ENCODE peak calls at places on chromosomes 7 and 10, in six cellular contexts. One of them, this sample, is unnamed.
A peak's percentile ranks its signal among the peaks of the same experiment; 100 is the strongest.

GRCh38 chr7:30224511-30225031 is 59.8 kb upstream of the ZNRF2 start:
- DNase-seq in IMR-90: peak; percentile 30
- DNase-seq in mesendoderm: no peak
- DNase-seq in neuronal stem cell: no peak
- DNase-seq in H9: no peak
- DNase-seq in mesenchymal stem cell: peak; percentile 75
- DNase-seq in this sample: no peak

GRCh38 chr7:27427416-27427815 is 184.8 kb downstream of the EVX1 start:
- DNase-seq in IMR-90: no peak
- DNase-seq in mesendoderm: no peak
- DNase-seq in neuronal stem cell: no peak
- DNase-seq in H9: no peak
- DNase-seq in mesenchymal stem cell: no peak
- DNase-seq in this sample: no peak

GRCh38 chr10:117186832-117187615 is 10.3 kb upstream of the KCNK18 start:
- DNase-seq in IMR-90: peak; percentile 7
- DNase-seq in mesendoderm: peak; percentile 62
- DNase-seq in neuronal stem cell: no peak
- DNase-seq in H9: no peak
- DNase-seq in mesenchymal stem cell: no peak
- DNase-seq in this sample: no peak

GRCh38 chr7:158658475-158658874 is 46.1 kb downstream of the NCAPG2 start:
- DNase-seq in IMR-90: no peak
- DNase-seq in mesendoderm: no peak
- DNase-seq in neuronal stem cell: no peak
- DNase-seq in H9: no peak
- DNase-seq in mesenchymal stem cell: no peak
- DNase-seq in this sample: no peak

GRCh38 chr10:3263082-3263481 is 90.5 kb upstream of the PITRM1 start:
- DNase-seq in IMR-90: no peak
- DNase-seq in mesendoderm: no peak
- DNase-seq in neuronal stem cell: no peak
- DNase-seq in H9: no peak
- DNase-seq in mesenchymal stem cell: no peak
- DNase-seq in this sample: no peak

GRCh38 chr7:112869111-112869774 is 79.0 kb upstream of the TMEM168 start:
- DNase-seq in IMR-90: peak; percentile 28
- DNase-seq in mesendoderm: peak; percentile 86
- DNase-seq in neuronal stem cell: peak; percentile 20
- DNase-seq in H9: peak; percentile 82
- DNase-seq in mesenchymal stem cell: peak; percentile 52
- DNase-seq in this sample: peak; percentile 81

GRCh38 chr7:129393255-129393654 is 41.0 kb upstream of the STRIP2 start:
- DNase-seq in IMR-90: no peak
- DNase-seq in mesendoderm: no peak
- DNase-seq in neuronal stem cell: no peak
- DNase-seq in H9: no peak
- DNase-seq in mesenchymal stem cell: no peak
- DNase-seq in this sample: no peak

GRCh38 chr7:100122067-100122466 is 2.6 kb downstream of the CNPY4 start:
- DNase-seq in IMR-90: no peak
- DNase-seq in mesendoderm: no peak
- DNase-seq in neuronal stem cell: no peak
- DNase-seq in H9: no peak
- DNase-seq in mesenchymal stem cell: no peak
- DNase-seq in this sample: no peak

GRCh38 chr10:117488004-117488403 is 54.5 kb upstream of the EMX2 start:
- DNase-seq in IMR-90: no peak
- DNase-seq in mesendoderm: no peak
- DNase-seq in neuronal stem cell: no peak
- DNase-seq in H9: no peak
- DNase-seq in mesenchymal stem cell: no peak
- DNase-seq in this sample: no peak

GRCh38 chr10:121042342-121042741 is 191.2 kb downstream of the WDR11 start:
- DNase-seq in IMR-90: no peak
- DNase-seq in mesendoderm: no peak
- DNase-seq in neuronal stem cell: no peak
- DNase-seq in H9: no peak
- DNase-seq in mesenchymal stem cell: no peak
- DNase-seq in this sample: no peak

GRCh38 chr7:132393789-132394261 is 182.4 kb downstream of the PLXNA4 start:
- DNase-seq in IMR-90: no peak
- DNase-seq in mesendoderm: no peak
- DNase-seq in neuronal stem cell: no peak
- DNase-seq in H9: no peak
- DNase-seq in mesenchymal stem cell: no peak
- DNase-seq in this sample: no peak

GRCh38 chr10:79488303-79488702 is 24.0 kb upstream of the EIF5AL1 start:
- DNase-seq in IMR-90: peak; percentile 92
- DNase-seq in mesendoderm: peak; percentile 86
- DNase-seq in neuronal stem cell: no peak
- DNase-seq in H9: peak; percentile 36
- DNase-seq in mesenchymal stem cell: peak; percentile 94
- DNase-seq in this sample: no peak

GRCh38 chr10:28249512-28249911 is 53.4 kb downstream of the MPP7 start:
- DNase-seq in IMR-90: no peak
- DNase-seq in mesendoderm: no peak
- DNase-seq in neuronal stem cell: no peak
- DNase-seq in H9: no peak
- DNase-seq in mesenchymal stem cell: no peak
- DNase-seq in this sample: no peak

GRCh38 chr10:5545778-5546710 is 21.3 kb downstream of the CALML3 start:
- DNase-seq in IMR-90: peak; percentile 97
- DNase-seq in mesendoderm: no peak
- DNase-seq in neuronal stem cell: no peak
- DNase-seq in H9: no peak
- DNase-seq in mesenchymal stem cell: peak; percentile 93
- DNase-seq in this sample: no peak

GRCh38 chr7:1158203-1159126 is 1.5 kb downstream of the ZFAND2A start:
- DNase-seq in IMR-90: no peak
- DNase-seq in mesendoderm: no peak
- DNase-seq in neuronal stem cell: no peak
- DNase-seq in H9: no peak
- DNase-seq in mesenchymal stem cell: no peak
- DNase-seq in this sample: no peak
- H4K8ac ChIP-seq in IMR-90: peak overlapping the region; percentile 9
- H4K8ac ChIP-seq in mesendoderm: no peak overlapping the region
- H4K8ac ChIP-seq in neuronal stem cell: no peak overlapping the region
- H4K8ac ChIP-seq in H9: no peak overlapping the region
- H4K8ac ChIP-seq in mesenchymal stem cell: no peak overlapping the region
- H4K8ac ChIP-seq in this sample: peak overlapping the region; percentile 11

GRCh38 chr7:47496666-47497065 is 85.2 kb downstream of the TNS3 start:
- DNase-seq in IMR-90: no peak
- DNase-seq in mesendoderm: no peak
- DNase-seq in neuronal stem cell: no peak
- DNase-seq in H9: no peak
- DNase-seq in mesenchymal stem cell: no peak
- DNase-seq in this sample: no peak
- H4K8ac ChIP-seq in IMR-90: no peak overlapping the region
- H4K8ac ChIP-seq in mesendoderm: no peak overlapping the region
- H4K8ac ChIP-seq in neuronal stem cell: no peak overlapping the region
- H4K8ac ChIP-seq in H9: no peak overlapping the region
- H4K8ac ChIP-seq in mesenchymal stem cell: no peak overlapping the region
- H4K8ac ChIP-seq in this sample: peak overlapping the region; percentile 5

DNA sequence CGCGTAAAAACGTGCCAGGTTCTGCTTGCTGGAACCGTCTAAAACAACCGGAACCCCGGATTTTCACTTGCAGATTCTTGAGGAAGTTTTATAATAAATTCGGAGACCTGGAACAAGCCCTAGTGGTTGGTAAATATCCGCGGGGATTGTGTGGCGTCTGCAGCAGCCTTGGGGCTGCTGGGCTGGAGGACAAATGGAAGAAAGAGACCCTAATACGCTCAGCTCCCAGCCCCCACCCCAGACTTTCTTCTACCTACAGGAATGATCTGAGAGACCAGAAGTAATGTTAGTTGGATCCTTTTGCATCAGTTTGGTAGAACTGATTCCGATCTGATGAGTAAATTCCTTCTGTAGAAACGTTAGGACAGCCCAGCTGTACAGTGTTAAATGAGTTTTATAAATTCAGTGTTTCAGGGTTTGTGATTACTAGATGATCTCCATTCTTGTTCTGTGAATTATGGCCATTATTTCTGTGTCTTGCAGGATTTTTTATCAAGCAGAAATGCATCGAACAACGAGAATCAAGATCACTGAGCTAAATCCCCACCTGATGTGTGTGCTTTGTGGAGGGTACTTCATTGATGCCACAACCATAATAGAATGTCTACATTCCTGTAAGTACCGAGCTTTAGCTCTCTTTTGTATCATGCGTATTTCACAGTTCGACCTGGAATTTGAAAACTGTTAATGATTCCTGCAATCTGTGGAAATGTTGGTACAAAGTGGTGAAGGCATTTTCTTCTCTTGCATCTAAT is 5.2 kb downstream of the BMI1 start:
- DNase-seq in IMR-90: peak; percentile 32
- DNase-seq in mesendoderm: no peak
- DNase-seq in neuronal stem cell: no peak
- DNase-seq in H9: no peak
- DNase-seq in mesenchymal stem cell: no peak
- DNase-seq in this sample: no peak
- H4K8ac ChIP-seq in IMR-90: peak overlapping the region; percentile 54
- H4K8ac ChIP-seq in mesendoderm: peak overlapping the region; percentile 82
- H4K8ac ChIP-seq in neuronal stem cell: no peak overlapping the region
- H4K8ac ChIP-seq in H9: no peak overlapping the region
- H4K8ac ChIP-seq in mesenchymal stem cell: no peak overlapping the region
- H4K8ac ChIP-seq in this sample: no peak overlapping the region

DNA sequence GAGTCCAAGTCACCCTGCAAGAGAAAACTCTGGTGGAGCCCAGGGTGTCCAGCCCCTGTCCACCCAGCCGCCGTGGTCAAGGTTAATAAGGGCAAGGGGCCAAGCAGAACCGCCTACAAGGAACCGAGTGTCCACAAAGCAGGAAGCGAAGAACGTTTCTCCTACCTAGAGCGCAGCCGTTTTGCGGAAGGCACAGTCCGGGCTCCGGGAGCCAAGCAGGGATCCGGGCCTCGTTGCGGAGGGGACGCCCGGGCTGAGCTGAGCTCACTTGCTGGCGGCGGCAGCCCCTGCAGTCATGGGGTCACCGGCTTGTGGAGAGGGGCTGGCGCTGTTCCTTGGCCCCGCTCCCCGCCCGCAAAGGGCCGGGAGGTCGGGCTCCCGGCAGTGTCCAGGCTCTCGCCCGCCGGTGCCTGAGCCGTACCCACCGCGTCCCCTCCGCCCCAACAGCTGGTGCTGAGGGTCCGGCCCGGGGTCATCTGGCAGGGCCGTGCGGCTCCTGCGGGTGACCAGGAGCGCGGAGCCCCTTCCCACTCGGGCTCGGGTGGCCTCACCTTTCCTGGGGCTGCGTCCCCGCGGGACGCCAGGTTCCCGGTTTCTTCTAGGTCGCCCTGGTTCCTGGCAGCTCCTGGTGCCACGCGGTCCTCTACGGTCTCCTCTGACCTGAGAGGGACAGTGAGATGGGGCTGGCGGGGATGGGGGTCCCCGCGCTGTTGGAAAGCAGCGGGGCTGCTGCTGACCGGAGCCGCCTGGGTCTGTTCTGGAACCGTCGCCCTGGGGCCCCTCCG is 14.0 kb upstream of the ZNF273 start:
- DNase-seq in IMR-90: no peak
- DNase-seq in mesendoderm: no peak
- DNase-seq in neuronal stem cell: no peak
- DNase-seq in H9: no peak
- DNase-seq in mesenchymal stem cell: peak; percentile 14
- DNase-seq in this sample: no peak
- H4K8ac ChIP-seq in IMR-90: no peak overlapping the region
- H4K8ac ChIP-seq in mesendoderm: no peak overlapping the region
- H4K8ac ChIP-seq in neuronal stem cell: no peak overlapping the region
- H4K8ac ChIP-seq in H9: no peak overlapping the region
- H4K8ac ChIP-seq in mesenchymal stem cell: no peak overlapping the region
- H4K8ac ChIP-seq in this sample: peak overlapping the region; percentile 22

GRCh38 chr10:88058750-88059149 is 195.3 kb downstream of the PTEN start:
- DNase-seq in IMR-90: no peak
- DNase-seq in mesendoderm: no peak
- DNase-seq in neuronal stem cell: no peak
- DNase-seq in H9: no peak
- DNase-seq in mesenchymal stem cell: no peak
- DNase-seq in this sample: no peak
- H4K8ac ChIP-seq in IMR-90: no peak overlapping the region
- H4K8ac ChIP-seq in mesendoderm: no peak overlapping the region
- H4K8ac ChIP-seq in neuronal stem cell: no peak overlapping the region
- H4K8ac ChIP-seq in H9: no peak overlapping the region
- H4K8ac ChIP-seq in mesenchymal stem cell: no peak overlapping the region
- H4K8ac ChIP-seq in this sample: no peak overlapping the region

GRCh38 chr10:110789604-110790428 is 81.9 kb upstream of the PDCD4 start:
- DNase-seq in IMR-90: no peak
- DNase-seq in mesendoderm: no peak
- DNase-seq in neuronal stem cell: no peak
- DNase-seq in H9: no peak
- DNase-seq in mesenchymal stem cell: no peak
- DNase-seq in this sample: no peak
- H4K8ac ChIP-seq in IMR-90: no peak overlapping the region
- H4K8ac ChIP-seq in mesendoderm: no peak overlapping the region
- H4K8ac ChIP-seq in neuronal stem cell: no peak overlapping the region
- H4K8ac ChIP-seq in H9: no peak overlapping the region
- H4K8ac ChIP-seq in mesenchymal stem cell: no peak overlapping the region
- H4K8ac ChIP-seq in this sample: no peak overlapping the region

GRCh38 chr10:102741848-102742247 is 1.9 kb upstream of the WBP1L start:
- DNase-seq in IMR-90: no peak
- DNase-seq in mesendoderm: no peak
- DNase-seq in neuronal stem cell: no peak
- DNase-seq in H9: no peak
- DNase-seq in mesenchymal stem cell: no peak
- DNase-seq in this sample: no peak

GRCh38 chr10:102743588-102744373 is at the start of gene WBP1L:
- DNase-seq in IMR-90: peak; percentile 99
- DNase-seq in mesendoderm: peak; percentile 100
- DNase-seq in neuronal stem cell: peak; percentile 98
- DNase-seq in H9: peak; percentile 98
- DNase-seq in mesenchymal stem cell: peak; percentile 100
- DNase-seq in this sample: peak; percentile 91

GRCh38 chr10:102743078-102743587 is 615 bp upstream of the WBP1L start:
- DNase-seq in IMR-90: no peak
- DNase-seq in mesendoderm: no peak
- DNase-seq in neuronal stem cell: no peak
- DNase-seq in H9: no peak
- DNase-seq in mesenchymal stem cell: no peak
- DNase-seq in this sample: no peak

GRCh38 chr10:102745157-102745556 is 1.4 kb downstream of the WBP1L start:
- DNase-seq in IMR-90: no peak
- DNase-seq in mesendoderm: no peak
- DNase-seq in neuronal stem cell: no peak
- DNase-seq in H9: no peak
- DNase-seq in mesenchymal stem cell: no peak
- DNase-seq in this sample: no peak

DNA sequence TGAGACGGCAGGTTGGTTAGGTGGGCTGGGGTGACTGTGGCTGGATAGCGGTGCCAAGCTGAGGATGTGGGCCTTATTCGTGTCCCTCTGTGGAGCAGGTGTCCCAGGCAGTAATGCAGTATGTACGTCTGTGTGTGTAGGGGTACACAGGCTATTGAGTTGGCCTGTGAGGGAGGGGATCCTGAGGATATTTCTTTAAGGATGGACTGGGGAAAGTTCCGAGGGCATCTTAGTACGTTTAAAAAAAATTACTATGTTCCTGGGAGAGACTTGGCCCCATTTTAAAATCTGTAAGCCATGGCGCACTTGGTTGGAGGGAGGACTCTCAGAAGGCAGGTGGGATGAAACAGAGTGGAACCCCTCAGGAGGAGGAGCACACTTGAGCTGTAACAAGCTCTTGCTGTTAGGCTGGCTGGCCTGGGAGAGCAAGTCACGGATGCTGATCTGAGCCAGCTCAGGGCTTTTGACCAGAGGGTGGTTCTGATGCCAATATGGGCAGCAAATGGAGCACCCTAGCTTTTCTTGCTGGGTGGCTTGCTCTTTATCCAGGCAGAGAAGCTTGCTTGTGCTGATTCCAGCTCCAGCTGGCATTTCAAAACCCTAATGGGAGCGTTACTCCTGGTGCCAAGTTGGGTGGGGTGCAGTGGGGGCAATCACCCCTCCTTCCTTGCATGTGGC is 765 bp downstream of the WBP1L start:
- DNase-seq in IMR-90: peak; percentile 16
- DNase-seq in mesendoderm: no peak
- DNase-seq in neuronal stem cell: no peak
- DNase-seq in H9: no peak
- DNase-seq in mesenchymal stem cell: peak; percentile 40
- DNase-seq in this sample: no peak
- H4K8ac ChIP-seq in IMR-90: peak overlapping the region; percentile 82
- H4K8ac ChIP-seq in mesendoderm: no peak overlapping the region
- H4K8ac ChIP-seq in neuronal stem cell: no peak overlapping the region
- H4K8ac ChIP-seq in H9: no peak overlapping the region
- H4K8ac ChIP-seq in mesenchymal stem cell: peak overlapping the region; percentile 97
- H4K8ac ChIP-seq in this sample: no peak overlapping the region

This sample was measured in H1.